ENCODE peak calls at places on chromosomes 13 and 19, in six cellular contexts. Q, D, K, Z, N and M are unnamed samples.

GRCh38 chr19:20238025-20238623 is 71.1 kb downstream of the ZNF486 start:
- DNase-seq in Q (peak; percentile 93), D (peak; percentile 46), K (peak; percentile 90), Z (peak; percentile 95), N (peak; percentile 91), M (peak; percentile 39)

GRCh38 chr19:38319421-38320258 is at the start of gene KCNK6:
- DNase-seq in Q (peak; percentile 34), D (peak; percentile 45), K (peak; percentile 82), Z (no peak), N (no peak), M (peak; percentile 65)

GRCh38 chr13:59801107-59801880 is 362.4 kb downstream of the DIAPH3 start:
- DNase-seq in Q (no peak), D (no peak), K (no peak), Z (no peak), N (no peak), M (no peak)

GRCh38 chr13:111049791-111050538 is 65.1 kb upstream of the ARHGEF7 start:
- DNase-seq in Q (peak; percentile 44), D (peak; percentile 35), K (no peak), Z (no peak), N (no peak), M (peak; percentile 15)

GRCh38 chr19:38870612-38871011 is 7.5 kb downstream of the RINL start:
- DNase-seq in Q (no peak), D (no peak), K (no peak), Z (no peak), N (no peak), M (no peak)

GRCh38 chr19:9644472-9644871 is 23.4 kb upstream of the ZNF561 start:
- DNase-seq in Q (no peak), D (no peak), K (no peak), Z (no peak), N (no peak), M (no peak)

GRCh38 chr13:51643114-51643881 is 59.0 kb downstream of the WDFY2 start:
- DNase-seq in Q (peak; percentile 85), D (no peak), K (no peak), Z (peak; percentile 94), N (no peak), M (no peak)

GRCh38 chr13:48567521-48568331 is 34.8 kb upstream of the RCBTB2 start:
- DNase-seq in Q (peak; percentile 51), D (no peak), K (no peak), Z (no peak), N (no peak), M (no peak)

GRCh38 chr13:49676581-49677298 is 14.5 kb downstream of the EBPL start:
- DNase-seq in Q (no peak), D (no peak), K (no peak), Z (no peak), N (no peak), M (peak; percentile 46)

GRCh38 chr19:50711805-50712204 is 7.8 kb downstream of the SHANK1 start:
- DNase-seq in Q (no peak), D (no peak), K (no peak), Z (no peak), N (no peak), M (no peak)

GRCh38 chr19:50713556-50714236 is 5.9 kb downstream of the SHANK1 start:
- DNase-seq in Q (no peak), D (no peak), K (no peak), Z (no peak), N (no peak), M (no peak)

GRCh38 chr19:50710612-50711011 is 9.0 kb downstream of the SHANK1 start:
- DNase-seq in Q (no peak), D (no peak), K (no peak), Z (no peak), N (no peak), M (no peak)

GRCh38 chr19:50711196-50711595 is 8.4 kb downstream of the SHANK1 start:
- DNase-seq in Q (no peak), D (no peak), K (no peak), Z (no peak), N (no peak), M (no peak)

GRCh38 chr19:50712833-50713232 is 6.8 kb downstream of the SHANK1 start:
- DNase-seq in Q (no peak), D (no peak), K (no peak), Z (no peak), N (no peak), M (no peak)
- H3K36me3 ChIP-seq in Q (no peaks in the 10 kb centered on the region), D (no peaks in the 10 kb centered on the region), K (no peaks in the 10 kb centered on the region), Z (no peaks in the 10 kb centered on the region), N (no peaks in the 10 kb centered on the region), M (no peaks in the 10 kb centered on the region)

DNA sequence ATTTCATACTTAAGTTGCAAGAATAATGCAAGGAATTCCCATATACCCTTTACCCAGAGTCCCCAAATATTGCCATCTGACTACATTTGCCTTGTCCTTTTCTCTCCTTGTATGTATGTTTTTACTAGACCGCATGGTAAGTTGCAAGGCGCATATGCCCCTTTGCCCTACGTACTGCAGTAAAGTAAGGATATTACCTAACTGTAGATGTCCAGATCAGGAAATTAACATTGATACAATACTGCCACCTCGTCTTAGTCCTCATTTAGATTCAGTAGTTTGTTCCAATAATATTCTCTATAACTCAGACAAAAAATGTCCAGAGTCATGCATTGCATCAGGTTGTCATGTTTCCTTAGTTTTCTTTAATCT is 9.3 kb downstream of the SAFB start:
- DNase-seq in Q (no peak), D (no peak), K (no peak), Z (no peak), N (peak; percentile 40), M (peak; percentile 9)
- H3K36me3 ChIP-seq in Q (peaks cover 23% of the 10 kb centered on the region), D (peaks cover 2% of the 10 kb centered on the region), K (peaks cover 20% of the 10 kb centered on the region), Z (peaks cover 27% of the 10 kb centered on the region), N (peaks cover 18% of the 10 kb centered on the region), M (peaks cover 5% of the 10 kb centered on the region)

GRCh38 chr19:46366620-46367277 is 19.9 kb downstream of the PPP5C start:
- DNase-seq in Q (no peak), D (no peak), K (no peak), Z (no peak), N (peak; percentile 24), M (no peak)

GRCh38 chr19:46365561-46365960 is 18.7 kb downstream of the PPP5C start:
- DNase-seq in Q (no peak), D (no peak), K (no peak), Z (peak; percentile 46), N (peak; percentile 9), M (no peak)

GRCh38 chr19:46367434-46367833 is 20.5 kb downstream of the PPP5C start:
- DNase-seq in Q (no peak), D (no peak), K (no peak), Z (no peak), N (peak; percentile 43), M (no peak)

GRCh38 chr19:46369817-46370216 is 22.9 kb downstream of the PPP5C start:
- DNase-seq in Q (no peak), D (no peak), K (no peak), Z (no peak), N (no peak), M (no peak)

DNA sequence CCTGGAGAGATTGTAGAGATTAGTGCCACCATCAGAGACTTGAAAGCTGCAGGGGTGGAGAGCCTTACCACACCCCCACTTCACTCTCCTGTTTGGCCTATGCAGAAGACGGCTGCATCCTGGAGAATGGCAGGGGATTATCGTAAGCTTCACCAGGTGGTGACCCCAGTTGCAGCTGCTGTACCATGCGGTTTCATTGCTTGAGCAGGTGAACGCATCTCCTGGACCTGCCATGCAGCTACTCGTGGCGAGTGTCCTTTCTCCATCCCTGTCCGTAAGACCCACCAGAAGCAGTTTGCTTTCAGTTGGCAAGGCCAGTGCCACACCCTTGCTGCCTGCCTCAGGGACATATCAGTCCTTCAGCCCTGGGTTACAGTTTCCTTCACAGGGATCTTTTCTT is 21.2 kb downstream of the PPP5C start:
- DNase-seq in Q (no peak), D (no peak), K (no peak), Z (no peak), N (peak; percentile 48), M (no peak)
- H3K36me3 ChIP-seq in Q (peaks cover 9% of the 10 kb centered on the region), D (peaks cover 2% of the 10 kb centered on the region), K (no peaks in the 10 kb centered on the region), Z (peaks cover 10% of the 10 kb centered on the region), N (peaks cover 43% of the 10 kb centered on the region), M (peaks cover 3% of the 10 kb centered on the region)

GRCh38 chr13:99486996-99487395 is 14.3 kb upstream of the TM9SF2 start:
- DNase-seq in Q (no peak), D (peak; percentile 11), K (no peak), Z (no peak), N (no peak), M (no peak)
- H3K36me3 ChIP-seq in Q (no peaks in the 10 kb centered on the region), D (no peaks in the 10 kb centered on the region), K (no peaks in the 10 kb centered on the region), Z (no peaks in the 10 kb centered on the region), N (no peaks in the 10 kb centered on the region), M (no peaks in the 10 kb centered on the region)

GRCh38 chr19:17575871-17576757 is 20.7 kb downstream of the COLGALT1 start:
- DNase-seq in Q (no peak), D (no peak), K (peak; percentile 28), Z (no peak), N (no peak), M (no peak)
- H3K36me3 ChIP-seq in Q (no peaks in the 10 kb centered on the region), D (peaks cover 5% of the 10 kb centered on the region), K (peaks cover 16% of the 10 kb centered on the region), Z (peaks cover 75% of the 10 kb centered on the region), N (peaks cover 55% of the 10 kb centered on the region), M (peaks cover 8% of the 10 kb centered on the region)

DNA sequence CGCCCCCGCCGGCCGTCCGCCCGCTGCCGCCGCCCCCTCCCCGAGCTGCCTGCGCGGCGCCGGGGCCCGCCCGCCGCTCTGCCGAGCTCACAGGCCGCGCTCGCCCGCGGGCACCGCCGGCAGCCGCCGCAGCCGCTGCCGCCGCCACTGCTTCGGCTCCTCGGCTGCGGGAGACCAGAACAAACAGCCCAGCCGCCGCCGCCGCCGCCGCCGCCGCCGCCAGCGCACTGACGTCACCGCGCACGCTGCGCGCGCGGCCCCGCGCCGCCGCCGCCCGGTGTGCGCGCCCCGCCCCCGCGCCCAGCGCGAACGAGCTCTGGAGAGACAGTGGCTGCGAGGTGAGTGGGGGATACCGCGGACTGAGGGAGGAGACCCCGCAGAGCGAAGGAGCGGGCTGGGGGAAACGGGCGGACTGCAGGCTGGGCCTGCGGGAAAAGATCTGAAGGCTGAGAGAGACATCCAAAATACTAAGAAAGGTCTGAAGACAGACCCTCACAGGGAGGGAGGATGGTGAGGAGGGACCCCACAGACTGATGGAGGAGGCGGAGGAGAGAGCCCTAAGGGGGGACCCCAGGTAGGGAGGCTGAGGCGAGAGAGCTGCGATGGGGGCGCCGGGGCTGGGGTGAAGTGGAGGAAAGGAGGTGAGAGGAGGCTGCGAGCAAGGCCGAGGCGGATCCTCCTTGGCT is at the start of gene BRD4:
- DNase-seq in Q (peak; percentile 65), D (peak; percentile 82), K (peak; percentile 79), Z (no peak), N (peak; percentile 80), M (peak; percentile 51)
- H3K36me3 ChIP-seq in Q (no peaks in the 10 kb centered on the region), D (no peaks in the 10 kb centered on the region), K (no peaks in the 10 kb centered on the region), Z (no peaks in the 10 kb centered on the region), N (no peaks in the 10 kb centered on the region), M (no peaks in the 10 kb centered on the region)

GRCh38 chr19:10826236-10826635 is 9.8 kb downstream of the TMED1 start:
- DNase-seq in Q (no peak), D (no peak), K (no peak), Z (no peak), N (no peak), M (no peak)

GRCh38 chr19:10826846-10827245 is 9.2 kb downstream of the TMED1 start:
- DNase-seq in Q (no peak), D (no peak), K (no peak), Z (no peak), N (no peak), M (no peak)

GRCh38 chr19:10819124-10820060 is 16.6 kb downstream of the TMED1 start:
- DNase-seq in Q (no peak), D (no peak), K (no peak), Z (no peak), N (no peak), M (no peak)

GRCh38 chr19:10820173-10820572 is 15.8 kb downstream of the TMED1 start:
- DNase-seq in Q (no peak), D (no peak), K (no peak), Z (no peak), N (no peak), M (no peak)

GRCh38 chr19:10823690-10824089 is 12.3 kb downstream of the TMED1 start:
- DNase-seq in Q (no peak), D (no peak), K (no peak), Z (no peak), N (no peak), M (no peak)
- H3K36me3 ChIP-seq in Q (peaks cover 33% of the 10 kb centered on the region), D (peaks cover 2% of the 10 kb centered on the region), K (peaks cover 68% of the 10 kb centered on the region), Z (peaks cover 42% of the 10 kb centered on the region), N (peaks cover 80% of the 10 kb centered on the region), M (peaks cover 26% of the 10 kb centered on the region)